ENCODE peak calls at places on chromosomes 5 and 9, in five cellular contexts. L is foreskin fibroblast, M is psoas muscle, X is choroid plexus epithelial cell, R is brain microvascular endothelial cell. E is an unnamed sample.

GRCh38 chr9:130634801-130635200 is 29.6 kb upstream of the PRDM12 start:
- DNase-seq in R (no peak), X (no peak), M (peak; percentile 23), L (no peak), E (no peak)

GRCh38 chr9:129023908-129024233 is 4.3 kb downstream of the SH3GLB2 start:
- DNase-seq in R (no peak), L (no peak), M (no peak), X (no peak), E (no peak)

GRCh38 chr5:8676731-8677130 is 807.8 kb downstream of the MTRR start:
- DNase-seq in L (peak; percentile 40), R (no peak), X (peak; percentile 24), M (no peak), E (peak; percentile 4)

GRCh38 chr5:77852514-77853352 is 76.6 kb upstream of the TBCA start:
- DNase-seq in L (peak; percentile 84), R (peak; percentile 69), X (peak; percentile 79), M (peak; percentile 76), E (peak; percentile 38)

GRCh38 chr9:134814598-134815215 is 65.9 kb upstream of the FCN2 start:
- DNase-seq in X (peak; percentile 58), R (peak; percentile 34), M (no peak), L (peak; percentile 87), E (no peak)

GRCh38 chr5:160235731-160236130 is 6.4 kb downstream of the FABP6 start:
- DNase-seq in R (no peak), L (no peak), X (no peak), M (no peak), E (no peak)

GRCh38 chr5:73998496-73998895 is 372.5 kb downstream of the ARHGEF28 start:
- DNase-seq in L (no peak), R (peak; percentile 38), M (no peak), X (peak; percentile 58), E (peak; percentile 22)

GRCh38 chr5:167294861-167295685 is 996.4 kb upstream of the WWC1 start:
- DNase-seq in R (peak; percentile 82), M (no peak), L (peak; percentile 92), X (peak; percentile 83), E (peak; percentile 87)

GRCh38 chr5:1302258-1302657 is 7.4 kb upstream of the TERT start:
- DNase-seq in L (no peak), X (no peak), M (no peak), R (no peak), E (no peak)

GRCh38 chr9:19495186-19496028 is 86.6 kb downstream of the ACER2 start:
- DNase-seq in M (no peak), X (no peak), L (no peak), R (no peak), E (no peak)

GRCh38 chr9:74447451-74448193 is 49.5 kb upstream of the RORB start:
- DNase-seq in X (no peak), R (no peak), M (no peak), L (peak; percentile 6), E (no peak)

DNA sequence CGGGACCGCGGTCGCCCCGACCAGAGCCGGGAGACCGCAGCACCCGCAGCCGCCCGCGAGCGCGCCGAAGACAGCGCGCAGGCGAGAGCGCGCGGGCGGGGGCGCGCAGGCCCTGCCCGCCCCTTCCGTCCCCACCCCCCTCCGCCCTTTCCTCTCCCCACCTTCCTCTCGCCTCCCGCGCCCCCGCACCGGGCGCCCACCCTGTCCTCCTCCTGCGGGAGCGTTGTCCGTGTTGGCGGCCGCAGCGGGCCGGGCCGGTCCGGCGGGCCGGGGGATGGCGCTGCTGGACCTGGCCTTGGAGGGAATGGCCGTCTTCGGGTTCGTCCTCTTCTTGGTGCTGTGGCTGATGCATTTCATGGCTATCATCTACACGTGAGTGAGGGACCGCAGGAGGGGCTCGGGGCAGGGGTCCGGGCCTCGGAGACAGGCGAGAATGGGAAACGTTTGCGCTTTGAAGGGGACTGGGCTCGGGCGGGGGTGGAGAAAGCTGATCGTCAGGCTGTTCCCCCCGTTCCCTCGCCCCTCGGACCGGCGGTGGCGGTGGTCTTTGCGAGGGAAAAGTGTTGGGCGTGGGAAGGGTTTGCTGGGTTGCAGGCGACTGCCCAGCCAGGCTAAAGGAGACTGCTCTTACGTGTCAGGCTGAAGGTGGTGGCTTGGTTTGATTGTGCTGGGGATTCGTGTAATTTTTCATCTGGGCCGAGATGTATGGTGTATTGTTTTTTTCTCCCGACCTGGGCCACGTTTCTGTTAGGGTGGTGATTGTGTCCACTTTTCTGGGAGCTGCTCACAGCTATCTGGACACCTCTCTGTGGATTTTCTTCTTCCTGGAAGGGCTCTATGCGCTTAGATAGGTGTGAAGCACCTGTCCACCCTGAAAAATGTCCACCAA is 572 bp downstream of the UGCG start:
- DNase-seq in L (peak; percentile 78), M (peak; percentile 78), R (no peak), X (no peak), E (peak; percentile 39)
- TF ChIP-seq CTCF in L (peak; percentile 2), M (peak; percentile 15), R (peak; percentile 17), X (no peak), E (peak; percentile 11)

GRCh38 chr5:40226906-40227305 is 452.8 kb upstream of the PTGER4 start:
- DNase-seq in L (no peak), X (no peak), R (no peak), M (no peak), E (no peak)

GRCh38 chr5:40227366-40227765 is 452.3 kb upstream of the PTGER4 start:
- DNase-seq in L (peak; percentile 18), R (no peak), X (peak; percentile 49), M (no peak), E (no peak)

GRCh38 chr5:40221796-40222195 is 457.9 kb upstream of the PTGER4 start:
- DNase-seq in L (peak; percentile 89), X (peak; percentile 67), M (no peak), R (peak; percentile 84), E (peak; percentile 66)

GRCh38 chr5:40223884-40224402 is 455.8 kb upstream of the PTGER4 start:
- DNase-seq in R (peak; percentile 78), X (peak; percentile 68), M (no peak), L (peak; percentile 91), E (peak; percentile 29)

DNA sequence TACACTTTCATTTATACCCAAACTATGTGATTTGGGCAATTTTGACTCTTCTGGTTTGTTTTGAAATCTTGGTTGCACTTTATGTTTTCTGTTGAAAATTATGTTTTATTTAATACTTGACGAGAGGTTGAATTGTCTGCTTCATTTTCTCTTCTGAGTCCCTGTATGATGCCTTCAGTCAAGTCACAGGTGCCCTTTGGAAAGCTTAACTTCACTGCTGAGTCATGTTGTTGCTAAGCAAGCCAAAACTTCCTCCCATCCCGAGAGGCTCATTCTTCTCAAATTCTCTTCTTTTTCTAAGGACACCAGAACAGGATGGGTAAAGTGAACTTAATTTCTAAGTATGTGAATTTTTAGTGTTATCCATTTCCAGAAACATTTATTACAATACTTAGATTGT is 455.3 kb upstream of the PTGER4 start:
- DNase-seq in L (peak; percentile 66), X (peak; percentile 32), R (no peak), M (no peak), E (no peak)
- H3K4me3 ChIP-seq in L (no peak overlapping the region), X (no peak overlapping the region), R (no peak overlapping the region), M (no peak overlapping the region), E (no peak overlapping the region)

GRCh38 chr9:22100626-22101025 is 91.5 kb upstream of the CDKN2B start:
- DNase-seq in M (no peak), R (no peak), L (no peak), X (no peak), E (no peak)
- TF ChIP-seq CTCF in M (no peak), R (peak; percentile 24), L (no peak), X (no peak), E (peak; percentile 30)

GRCh38 chr9:133701981-133702797 is 36.0 kb downstream of the SARDH start:
- DNase-seq in M (peak; percentile 57), R (no peak), L (no peak), X (peak; percentile 66), E (peak; percentile 32)
- H3K4me3 ChIP-seq in M (no peak overlapping the region), R (peak overlapping the region; percentile 39), L (no peak overlapping the region), X (peak overlapping the region; percentile 57), E (peak overlapping the region; percentile 27)

GRCh38 chr5:157990583-157991181 is 131.7 kb upstream of the CLINT1 start:
- DNase-seq in L (no peak), X (no peak), R (no peak), M (no peak), E (no peak)
- TF ChIP-seq CTCF in L (no peak), X (no peak), R (no peak), M (no peak), E (no peak)

GRCh38 chr5:159206368-159206767 is 3.0 kb downstream of the RNF145 start:
- DNase-seq in X (no peak), R (no peak), M (no peak), L (no peak), E (no peak)
- H3K4me3 ChIP-seq in X (peak overlapping the region; percentile 88), R (peak overlapping the region; percentile 85), M (peak overlapping the region; percentile 86), L (peak overlapping the region; percentile 82), E (peak overlapping the region; percentile 78)